ENCODE peak calls at places on chromosomes 1 and 21, in seven cellular contexts. V is foreskin melanocyte; E is stimulated activated CD4-positive, alpha-beta T cell treated with anti-CD3 and anti-CD28 coated beads, Interleukin-15, amount 100 ng/mL, for 1 hour; X is PC-3; D is dermis blood vessel endothelial cell; U is AML-193; N is GM20000. Q is an unnamed sample.

GRCh38 chr1:167625040-167625823 is 4.8 kb upstream of the RCSD1 start:
- DNase-seq in V (no peak), E (no peak), X (no peak), D (no peak), U (no peak), N (no peak), Q (no peak)

GRCh38 chr1:147539122-147539575 is 2.2 kb upstream of the BCL9 start:
- DNase-seq in V (peak; percentile 92), E (no peak), X (peak; percentile 95), D (peak; percentile 86), U (no peak), N (no peak), Q (no peak)

GRCh38 chr1:56206391-56206790 is 373.0 kb downstream of the PLPP3 start:
- DNase-seq in V (no peak), E (no peak), X (no peak), D (no peak), U (no peak), N (no peak), Q (no peak)

GRCh38 chr1:77218477-77219165 is 609 bp downstream of the PIGK start:
- DNase-seq in V (no peak), E (no peak), X (peak; percentile 15), D (no peak), U (peak; percentile 26), N (peak; percentile 4), Q (no peak)

GRCh38 chr21:34946385-34947121 is 102.5 kb downstream of the RUNX1 start:
- DNase-seq in V (no peak), E (no peak), X (no peak), D (no peak), U (peak; percentile 34), N (no peak), Q (no peak)

GRCh38 chr1:100883963-100884362 is 10.7 kb downstream of the EXTL2 start:
- DNase-seq in V (no peak), E (no peak), X (peak; percentile 77), D (peak; percentile 73), U (no peak), N (no peak), Q (no peak)

GRCh38 chr1:78069784-78070183 is 24.0 kb downstream of the GIPC2 start:
- DNase-seq in V (no peak), E (no peak), X (peak; percentile 61), D (no peak), U (no peak), N (no peak), Q (no peak)

GRCh38 chr1:198253668-198254067 is 96.9 kb downstream of the NEK7 start:
- DNase-seq in V (no peak), E (no peak), X (peak; percentile 52), D (peak; percentile 46), U (peak; percentile 26), N (peak; percentile 54), Q (peak; percentile 48)

GRCh38 chr1:53869454-53870117 is 20.0 kb downstream of the YIPF1 start:
- DNase-seq in V (peak; percentile 72), E (no peak), X (no peak), D (no peak), U (no peak), N (peak; percentile 26), Q (no peak)

GRCh38 chr21:42118901-42119300 is 47.8 kb downstream of the UMODL1 start:
- DNase-seq in V (no peak), E (no peak), X (no peak), D (peak; percentile 41), U (peak; percentile 36), N (no peak), Q (peak; percentile 98)

GRCh38 chr1:93775224-93775623 is 93.6 kb upstream of the BCAR3 start:
- DNase-seq in V (no peak), E (no peak), X (peak; percentile 69), D (no peak), U (no peak), N (no peak), Q (no peak)

GRCh38 chr1:1535989-1536937 is 4.2 kb downstream of the TMEM240 start:
- DNase-seq in V (no peak), E (no peak), X (no peak), D (no peak), U (no peak), N (peak; percentile 41), Q (no peak)

GRCh38 chr1:97013904-97014303 is 292.3 kb downstream of the PTBP2 start:
- DNase-seq in V (no peak), E (no peak), X (peak; percentile 19), D (peak; percentile 75), U (no peak), N (no peak), Q (no peak)

GRCh38 chr21:37878946-37879660 is 37.2 kb downstream of the KCNJ6 start:
- DNase-seq in V (no peak), E (no peak), X (peak; percentile 88), D (no peak), U (no peak), N (no peak), Q (no peak)

GRCh38 chr1:236733654-236734053 is 47.4 kb downstream of the ACTN2 start:
- DNase-seq in V (no peak), E (no peak), X (no peak), D (no peak), U (no peak), N (no peak), Q (no peak)

GRCh38 chr1:206772228-206773002 is at the start of gene IL10:
- DNase-seq in V (no peak), E (no peak), X (no peak), D (no peak), U (peak; percentile 74), N (no peak), Q (peak; percentile 81)

GRCh38 chr1:3656450-3657095 is 4.3 kb downstream of the TP73 start:
- DNase-seq in V (no peak), E (no peak), X (no peak), D (no peak), U (no peak), N (peak; percentile 88), Q (no peak)

GRCh38 chr1:215360021-215360420 is 207.1 kb upstream of the KCTD3 start:
- DNase-seq in V (peak; percentile 57), E (no peak), X (no peak), D (no peak), U (no peak), N (no peak), Q (no peak)

GRCh38 chr1:80349218-80349617 is 1342.7 kb upstream of the ADGRL4 start:
- DNase-seq in V (no peak), E (no peak), X (no peak), D (no peak), U (no peak), N (no peak), Q (no peak)

GRCh38 chr1:109723351-109723750 is 11.3 kb downstream of the GSTM5 start:
- DNase-seq in V (no peak), E (no peak), X (no peak), D (no peak), U (no peak), N (no peak), Q (no peak)

GRCh38 chr1:226631229-226632000 is 82.9 kb downstream of the STUM start:
- DNase-seq in V (no peak), E (no peak), X (no peak), D (no peak), U (no peak), N (no peak), Q (no peak)

GRCh38 chr1:3746784-3747521 is 5.3 kb upstream of the CCDC27 start:
- DNase-seq in V (peak; percentile 57), E (peak; percentile 88), X (peak; percentile 92), D (peak; percentile 83), U (no peak), N (peak; percentile 98), Q (peak; percentile 79)

GRCh38 chr1:162136760-162137537 is 67.5 kb downstream of the NOS1AP start:
- DNase-seq in V (no peak), E (no peak), X (peak; percentile 91), D (peak; percentile 61), U (no peak), N (no peak), Q (no peak)

GRCh38 chr1:183604048-183604808 is 14.0 kb upstream of the NCF2 start:
- DNase-seq in V (no peak), E (no peak), X (no peak), D (no peak), U (peak; percentile 90), N (peak; percentile 58), Q (peak; percentile 17)

GRCh38 chr1:183881387-183882084 is 76.6 kb downstream of the RGL1 start:
- DNase-seq in V (peak; percentile 30), E (no peak), X (peak; percentile 89), D (peak; percentile 99), U (no peak), N (no peak), Q (no peak)

GRCh38 chr1:202571719-202572339 is 138.4 kb downstream of the SYT2 start:
- DNase-seq in V (peak; percentile 43), E (no peak), X (peak; percentile 46), D (peak; percentile 71), U (peak; percentile 34), N (peak; percentile 56), Q (peak; percentile 64)

GRCh38 chr1:175673236-175674150 is 69.9 kb downstream of the TNR start:
- DNase-seq in V (peak; percentile 89), E (no peak), X (peak; percentile 46), D (peak; percentile 83), U (no peak), N (peak; percentile 46), Q (no peak)

GRCh38 chr1:88216441-88216840 is 467.6 kb upstream of the PKN2 start:
- DNase-seq in V (no peak), E (no peak), X (peak; percentile 14), D (peak; percentile 3), U (no peak), N (no peak), Q (no peak)

GRCh38 chr1:1169429-1170214 is 4.1 kb upstream of the TTLL10 start:
- DNase-seq in V (no peak), E (no peak), X (no peak), D (no peak), U (no peak), N (no peak), Q (peak; percentile 51)

GRCh38 chr21:44729336-44730027 is 18.1 kb upstream of the TSPEAR start:
- DNase-seq in V (no peak), E (no peak), X (no peak), D (no peak), U (no peak), N (no peak), Q (no peak)

GRCh38 chr1:12080773-12081556 is 17.9 kb downstream of the TNFRSF8 start:
- DNase-seq in V (no peak), E (no peak), X (no peak), D (no peak), U (no peak), N (no peak), Q (no peak)

GRCh38 chr1:17158961-17159360 is 39.7 kb upstream of the PADI2 start:
- DNase-seq in V (no peak), E (no peak), X (no peak), D (no peak), U (no peak), N (no peak), Q (no peak)

GRCh38 chr1:229029644-229030235 is 241.2 kb upstream of the RAB4A start:
- DNase-seq in V (no peak), E (no peak), X (no peak), D (no peak), U (no peak), N (no peak), Q (no peak)

Q was measured in RPMI8226.